ENCODE peak calls at places on chromosomes 4 and X, in seven cellular contexts. R is breast epithelium, F is endothelial cell, X is AG09319, V is lower lobe of right lung, T is suprapubic skin, Z is uterus. M is an unnamed sample.

GRCh38 chr4:118979712-118980111 is 91.1 kb downstream of the SYNPO2 start:
- DNase-seq in Z (no peak), R (no peak), X (no peak), F (no peak), V (no peak), T (no peak), M (no peak)

GRCh38 chrX:68732906-68733493 is 85.5 kb downstream of the STARD8 start:
- DNase-seq in T (peak), Z (peak), F (peak), V (peak), R (no peak), X (peak), M (no peak)

GRCh38 chr4:171002246-171002645 is 811.0 kb upstream of the GALNTL6 start:
- DNase-seq in V (no peak), X (no peak), T (no peak), F (no peak), R (no peak), Z (no peak), M (no peak)

GRCh38 chr4:20251061-20251795 is 477 bp upstream of the SLIT2 start:
- DNase-seq in V (no peak), X (no peak), Z (no peak), F (no peak), R (no peak), T (no peak), M (no peak)

GRCh38 chrX:16552546-16552945 is 97.4 kb upstream of the S100G start:
- DNase-seq in T (no peak), X (no peak), F (no peak), V (no peak), Z (no peak), R (no peak), M (no peak)

GRCh38 chr4:124151031-124151430 is 561.5 kb downstream of the ANKRD50 start:
- DNase-seq in F (no peak), Z (no peak), X (no peak), R (no peak), T (no peak), V (no peak), M (no peak)

GRCh38 chr4:24322517-24322916 is 261.8 kb downstream of the DHX15 start:
- DNase-seq in X (no peak), R (no peak), F (no peak), T (no peak), V (no peak), Z (no peak), M (no peak)

GRCh38 chrX:152137771-152138387 is 498 bp downstream of the MAGEA10 start:
- DNase-seq in X (no peak), Z (no peak), F (no peak), V (no peak), R (no peak), T (no peak), M (no peak)

GRCh38 chr4:77052352-77052751 is 23.4 kb downstream of the CCNI start:
- DNase-seq in Z (no peak), T (no peak), R (no peak), V (no peak), X (no peak), F (peak), M (no peak)

DNA sequence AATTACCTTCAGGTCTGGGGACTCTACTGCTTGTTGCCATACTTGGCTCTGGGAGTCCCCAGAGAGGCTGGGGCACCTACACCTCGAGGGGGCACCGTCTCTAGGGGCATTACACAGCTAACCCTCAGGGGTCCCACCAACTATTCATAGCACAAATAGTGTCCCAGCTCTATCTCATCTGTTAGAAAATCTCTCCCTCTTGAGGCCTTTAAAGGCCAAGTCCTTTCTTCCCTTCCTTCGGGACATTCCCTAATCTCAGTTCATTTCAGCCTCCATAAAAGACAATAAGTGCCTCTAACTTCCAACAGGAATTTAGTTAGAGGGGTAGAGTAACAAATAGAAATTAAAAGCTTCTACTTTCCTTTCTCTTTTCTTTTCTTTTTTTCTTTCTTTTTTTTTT is 55.8 kb upstream of the SORBS2 start:
- DNase-seq in X (no peak), T (no peak), Z (no peak), F (no peak), V (no peak), R (no peak), M (no peak)
- TF ChIP-seq CTCF in X (no peak), T (no peak), Z (no peak), F (no peak), V (no peak), R (no peak), M (no peak)

GRCh38 chr4:168933423-168933822 is 76.6 kb downstream of the CBR4 start:
- DNase-seq in Z (no peak), T (no peak), R (no peak), X (no peak), V (no peak), F (no peak), M (no peak)

GRCh38 chr4:168930413-168931196 is 79.5 kb downstream of the CBR4 start:
- DNase-seq in F (no peak), R (no peak), X (no peak), Z (no peak), T (no peak), V (no peak), M (no peak)

GRCh38 chr4:168932138-168932537 is 77.9 kb downstream of the CBR4 start:
- DNase-seq in X (no peak), R (no peak), F (no peak), T (no peak), V (no peak), Z (no peak), M (no peak)

GRCh38 chr4:168928875-168929274 is 81.2 kb downstream of the CBR4 start:
- DNase-seq in T (no peak), V (no peak), F (no peak), Z (no peak), X (no peak), R (no peak), M (no peak)

DNA sequence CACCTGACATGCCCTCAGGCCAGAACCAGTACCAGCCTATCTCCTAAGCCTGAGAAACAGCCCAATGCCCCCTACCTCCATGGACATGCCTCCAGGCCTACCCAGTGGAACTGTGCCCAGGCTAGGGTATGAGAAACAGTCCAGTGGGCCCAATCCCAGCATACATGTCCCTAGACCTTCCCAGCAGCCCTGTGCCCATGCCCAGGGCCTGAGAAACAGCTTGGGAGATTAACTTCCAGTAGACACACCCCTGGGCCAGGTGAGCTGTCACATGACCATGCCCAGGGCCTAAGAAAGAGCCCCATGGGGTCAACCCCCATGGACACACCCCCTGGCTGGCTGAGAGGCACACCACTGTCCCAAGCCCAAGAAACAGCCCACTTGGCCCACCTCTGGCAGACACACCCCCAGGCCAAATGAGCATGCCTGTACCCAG is 78.8 kb downstream of the CBR4 start:
- DNase-seq in F (no peak), V (no peak), Z (no peak), X (no peak), R (no peak), T (no peak), M (no peak)
- TF ChIP-seq CTCF in F (no peak), V (no peak), Z (no peak), X (no peak), R (no peak), T (no peak), M (no peak)

DNA sequence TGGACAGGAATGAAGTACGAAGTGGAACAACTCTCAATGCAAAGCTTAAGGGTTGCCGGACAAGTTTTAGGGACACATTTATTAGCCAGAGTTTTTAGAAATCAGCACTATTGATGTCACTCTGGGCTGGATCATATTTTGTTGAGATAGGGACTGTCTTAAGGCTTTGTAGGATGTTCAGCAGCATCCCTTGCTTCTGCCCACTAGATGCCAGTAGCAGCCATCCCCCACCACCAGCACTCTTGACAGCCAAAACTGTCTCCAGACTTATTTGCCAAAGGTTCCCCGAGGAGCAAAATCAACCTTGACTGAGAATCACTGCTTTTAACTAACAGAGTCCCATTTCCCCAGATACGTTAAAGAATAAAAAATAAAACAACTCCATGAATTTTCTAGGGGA is 1497.3 kb downstream of the STIM2 start:
- DNase-seq in T (no peak), X (no peak), R (no peak), Z (no peak), V (no peak), F (peak), M (no peak)
- TF ChIP-seq CTCF in T (no peak), X (peak), R (no peak), Z (no peak), V (no peak), F (no peak), M (peak)

GRCh38 chr4:153808175-153808574 is 19.3 kb upstream of the SFRP2 start:
- DNase-seq in R (no peak), T (no peak), V (no peak), X (no peak), Z (no peak), F (no peak), M (no peak)
- TF ChIP-seq CTCF in R (no peak), T (no peak), V (no peak), X (no peak), Z (no peak), F (no peak), M (no peak)

DNA sequence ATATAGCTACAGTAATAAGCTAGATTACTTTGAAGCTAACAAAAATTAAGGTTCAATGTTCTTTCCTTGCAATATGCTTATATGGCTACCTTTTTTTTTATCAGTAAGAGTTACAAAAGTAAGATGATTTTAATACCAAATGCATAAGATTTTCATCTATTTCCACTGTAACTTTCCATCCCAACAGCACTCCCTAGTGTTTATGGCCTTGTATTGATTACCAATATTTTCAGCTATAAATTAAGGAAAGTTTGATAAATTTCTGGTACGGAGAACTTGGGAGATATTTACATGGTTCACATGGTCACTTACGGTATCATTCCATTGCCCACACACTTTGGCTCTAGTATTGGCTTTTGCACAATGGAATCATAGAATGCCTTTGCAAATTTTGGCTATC is 448.9 kb upstream of the PABPC4L start:
- DNase-seq in R (no peak), F (no peak), Z (no peak), V (no peak), X (no peak), T (no peak), M (no peak)
- TF ChIP-seq CTCF in R (no peak), F (peak), Z (no peak), V (no peak), X (no peak), T (no peak), M (no peak)

DNA sequence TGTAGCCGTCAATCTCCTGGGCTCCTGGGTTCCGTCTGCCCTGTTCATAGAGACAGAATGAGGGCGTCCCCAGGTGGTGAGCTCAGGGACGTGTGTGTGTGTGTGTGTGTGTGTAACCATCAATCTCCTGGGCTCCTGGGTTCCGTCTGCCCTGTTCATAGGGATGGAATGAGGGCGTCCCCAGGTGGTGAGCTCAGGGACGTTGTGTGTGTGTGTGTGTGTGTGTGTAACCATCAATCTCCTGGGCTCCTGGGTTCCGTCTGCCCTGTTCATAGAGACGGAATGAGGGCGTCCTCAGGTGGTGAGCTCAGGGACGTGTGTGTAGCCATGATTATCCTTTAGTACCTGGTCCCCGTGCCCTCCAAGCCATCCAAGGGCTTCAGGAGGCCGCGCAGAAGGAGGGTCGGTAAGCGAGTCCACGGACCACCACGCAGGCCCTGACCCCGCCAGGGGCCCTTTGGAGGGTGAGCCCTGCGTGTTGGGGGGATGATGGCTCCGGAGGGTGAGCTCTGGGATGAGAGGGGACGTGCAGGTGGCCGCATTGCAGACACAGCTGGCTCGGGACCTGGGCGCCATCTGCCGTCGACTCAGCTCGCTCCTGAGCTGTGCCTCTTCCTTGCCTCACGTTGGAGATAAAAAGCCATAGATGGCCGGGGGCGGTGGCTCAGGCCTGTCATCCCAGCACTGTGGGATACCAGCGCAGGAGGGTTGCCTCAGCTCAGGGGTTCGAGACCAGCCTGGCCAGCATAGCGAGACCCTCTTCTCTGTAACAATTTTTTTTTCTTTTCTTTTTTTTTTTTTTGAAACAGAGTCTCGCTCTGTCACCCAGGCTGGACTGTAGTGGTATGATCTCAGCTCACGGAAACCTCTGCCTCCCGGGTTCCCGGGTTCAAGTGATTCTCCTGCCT is 5.4 kb upstream of the GTPBP6 start:
- DNase-seq in Z (no peak), F (no peak), R (no peak), T (peak), V (peak), X (peak), M (no peak)
- TF ChIP-seq CTCF in Z (no peak), F (no peak), R (no peak), T (no peak), V (no peak), X (peak), M (peak)

DNA sequence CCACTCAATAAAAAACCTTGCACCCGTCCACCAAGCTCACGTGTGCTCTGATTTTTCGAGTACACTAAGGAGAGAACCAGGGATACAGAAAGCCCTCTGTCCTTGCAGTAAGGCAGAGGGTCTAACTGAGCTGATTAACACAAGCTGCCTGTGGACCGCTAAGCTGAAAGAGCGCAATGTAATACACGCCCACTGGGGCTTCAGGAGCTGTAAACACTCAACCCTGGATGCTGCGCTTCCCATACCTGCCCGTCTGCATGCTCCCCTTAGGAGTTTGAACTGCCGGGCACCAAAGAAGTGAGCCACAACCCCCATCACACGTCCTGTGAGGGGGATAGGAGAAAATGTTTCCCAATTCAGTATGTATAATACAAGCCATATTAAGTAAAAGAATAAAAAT is 664.8 kb downstream of the PCDH18 start:
- DNase-seq in X (no peak), R (no peak), F (no peak), V (no peak), T (no peak), Z (no peak), M (no peak)
- TF ChIP-seq CTCF in X (no peak), R (no peak), F (no peak), V (no peak), T (no peak), Z (no peak), M (no peak)

DNA sequence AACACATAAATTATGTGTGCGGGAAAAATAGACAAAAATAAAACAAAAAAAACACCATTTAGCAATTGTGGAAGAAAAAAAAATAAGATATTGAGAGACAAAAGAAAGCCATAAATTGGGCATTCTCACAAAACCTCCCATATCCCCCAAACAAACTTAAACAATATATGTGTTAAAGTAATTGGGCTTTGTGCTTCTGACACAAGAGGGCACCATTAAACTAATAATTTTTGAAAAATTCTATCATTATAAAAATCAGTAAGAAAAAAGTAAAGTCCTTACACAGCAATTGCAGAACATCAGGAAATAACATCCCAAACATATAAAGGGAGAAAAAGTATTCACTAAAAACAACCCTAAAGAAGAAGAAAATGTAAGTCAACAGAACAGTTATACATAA is 880.7 kb downstream of the TECRL start:
- DNase-seq in V (no peak), Z (no peak), F (no peak), X (no peak), T (no peak), R (no peak), M (no peak)
- TF ChIP-seq CTCF in V (no peak), Z (no peak), F (no peak), X (no peak), T (no peak), R (no peak), M (peak)

DNA sequence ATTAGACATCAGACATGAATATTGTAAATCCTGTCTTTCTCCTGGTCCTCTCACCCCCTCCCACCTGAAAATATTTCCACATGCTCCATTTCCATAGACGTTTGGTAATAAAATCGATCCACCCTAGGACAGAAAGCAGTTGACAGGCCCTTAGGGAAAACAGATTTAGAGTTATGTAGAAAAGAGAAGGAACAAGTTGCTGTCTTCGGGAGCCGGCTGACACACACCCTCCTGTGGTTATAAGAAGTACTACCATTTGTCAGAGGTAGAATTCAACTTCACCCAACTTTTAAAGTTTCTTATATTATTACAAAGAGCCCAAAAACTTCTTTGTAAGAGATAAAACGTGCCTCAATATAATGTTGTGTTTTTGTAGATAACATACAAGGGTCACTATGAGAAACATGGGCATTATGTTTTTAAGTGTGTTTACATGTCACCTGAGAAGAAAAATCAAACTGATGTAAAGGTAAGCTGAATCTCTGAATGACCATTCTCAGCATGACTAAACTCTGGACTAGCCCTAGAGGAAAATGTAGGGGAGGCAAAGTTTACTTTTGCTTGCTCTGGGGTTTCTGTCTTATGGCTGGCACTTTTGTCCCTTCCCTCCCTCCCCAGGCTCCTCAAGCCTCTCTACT is 6.7 kb downstream of the MEPE start:
- DNase-seq in X (no peak), T (no peak), V (no peak), R (peak), F (no peak), Z (no peak), M (no peak)
- TF ChIP-seq CTCF in X (peak), T (peak), V (peak), R (peak), F (peak), Z (peak), M (peak)